ENCODE peak calls at places on chromosome 2, in four cellular contexts. I is fibroblast of lung, H is A549, X is HFFc6. J is an unnamed sample.

GRCh38 chr2:120231974-120232635 is 8.9 kb upstream of the TMEM185B start:
- DNase-seq in I (no peak), H (no peak), X (no peak), J (no peak)

GRCh38 chr2:217551229-217551909 is 451.4 kb downstream of the TNS1 start:
- DNase-seq in I (peak), H (peak), X (peak), J (no peak)

GRCh38 chr2:160210599-160211138 is 10.6 kb upstream of the ITGB6 start:
- DNase-seq in I (peak), H (peak), X (no peak), J (peak)

GRCh38 chr2:98357856-98358255 is 11.6 kb downstream of the CNGA3 start:
- DNase-seq in I (no peak), H (no peak), X (no peak), J (no peak)

GRCh38 chr2:33583194-33583938 is 15.7 kb downstream of the FAM98A start:
- DNase-seq in I (no peak), H (no peak), X (peak), J (peak)

GRCh38 chr2:30628341-30628740 is 178.9 kb downstream of the CAPN13 start:
- DNase-seq in I (peak), H (no peak), X (no peak), J (no peak)

GRCh38 chr2:393711-394696 is 106.1 kb upstream of the ALKAL2 start:
- DNase-seq in I (peak), H (no peak), X (peak), J (peak)

GRCh38 chr2:118856330-118856977 is 9.0 kb upstream of the EN1 start:
- DNase-seq in I (no peak), H (no peak), X (no peak), J (no peak)

GRCh38 chr2:238921259-238921658 is 73.4 kb downstream of the TWIST2 start:
- DNase-seq in I (no peak), H (no peak), X (no peak), J (no peak)

GRCh38 chr2:39996653-39997080 is 217.6 kb upstream of the THUMPD2 start:
- DNase-seq in I (peak), H (no peak), X (peak), J (peak)

GRCh38 chr2:152228215-152228614 is 52.7 kb upstream of the STAM2 start:
- DNase-seq in I (peak), H (no peak), X (no peak), J (no peak)

GRCh38 chr2:11680181-11680900 is 10.3 kb upstream of the NTSR2 start:
- DNase-seq in I (no peak), H (no peak), X (no peak), J (no peak)

GRCh38 chr2:208222351-208222750 is 32.5 kb downstream of the IDH1 start:
- DNase-seq in I (peak), H (no peak), X (no peak), J (no peak)

GRCh38 chr2:26776195-26776594 is 9.7 kb upstream of the CENPA start:
- DNase-seq in I (no peak), H (no peak), X (no peak), J (no peak)

GRCh38 chr2:19733390-19733789 is 168.4 kb downstream of the TTC32 start:
- DNase-seq in I (no peak), H (no peak), X (no peak), J (no peak)

GRCh38 chr2:170905864-170906263 is 23.2 kb upstream of the GORASP2 start:
- DNase-seq in I (no peak), H (no peak), X (no peak), J (no peak)

GRCh38 chr2:167294031-167294774 is 405.9 kb downstream of the XIRP2 start:
- DNase-seq in I (peak), H (no peak), X (no peak), J (peak)

GRCh38 chr2:147847746-147848391 is 3.0 kb downstream of the ACVR2A start:
- DNase-seq in I (peak), H (no peak), X (no peak), J (no peak)

GRCh38 chr2:132909427-132909826 is 239.4 kb upstream of the LYPD1 start:
- DNase-seq in I (peak), H (no peak), X (no peak), J (no peak)

GRCh38 chr2:96265349-96265839 is 403 bp downstream of the TMEM127 start:
- DNase-seq in I (no peak), H (peak), X (no peak), J (peak)

GRCh38 chr2:182642328-182642727 is 73.7 kb upstream of the DNAJC10 start:
- DNase-seq in I (peak), H (peak), X (peak), J (peak)

GRCh38 chr2:232890896-232891601 is 21.0 kb downstream of the SNORC start:
- DNase-seq in I (peak), H (no peak), X (peak), J (peak)

GRCh38 chr2:111897924-111898702 is at the start of gene MERTK:
- DNase-seq in I (peak), H (peak), X (no peak), J (peak)

GRCh38 chr2:177983183-177983788 is 89.3 kb downstream of the PDE11A start:
- DNase-seq in I (peak), H (peak), X (peak), J (peak)

GRCh38 chr2:89763254-89763580 is 1071.7 kb downstream of the RPIA start:
- DNase-seq in I (no peak), H (no peak), X (no peak), J (no peak)

GRCh38 chr2:5915926-5916325 is 223.7 kb downstream of the SOX11 start:
- DNase-seq in I (peak), H (no peak), X (no peak), J (peak)

GRCh38 chr2:178479758-178480226 is 465 bp upstream of the PLEKHA3 start:
- DNase-seq in I (no peak), H (no peak), X (no peak), J (no peak)

GRCh38 chr2:166449439-166449838 is 44.6 kb downstream of the SCN7A start:
- DNase-seq in I (no peak), H (no peak), X (no peak), J (no peak)

GRCh38 chr2:224749136-224749535 is 33.0 kb upstream of the CCDC195 start:
- DNase-seq in I (no peak), H (no peak), X (no peak), J (no peak)

GRCh38 chr2:152115952-152116351 is 17.1 kb upstream of the CACNB4 start:
- DNase-seq in I (no peak), H (no peak), X (no peak), J (no peak)

GRCh38 chr2:159157361-159158045 is 129.0 kb downstream of the WDSUB1 start:
- DNase-seq in I (no peak), H (no peak), X (no peak), J (no peak)

GRCh38 chr2:158893057-158893456 is 75.4 kb upstream of the TANC1 start:
- DNase-seq in I (peak), H (no peak), X (no peak), J (no peak)

GRCh38 chr2:111972955-111973565 is 74.7 kb downstream of the MERTK start:
- DNase-seq in I (peak), H (no peak), X (no peak), J (no peak)

DNA sequence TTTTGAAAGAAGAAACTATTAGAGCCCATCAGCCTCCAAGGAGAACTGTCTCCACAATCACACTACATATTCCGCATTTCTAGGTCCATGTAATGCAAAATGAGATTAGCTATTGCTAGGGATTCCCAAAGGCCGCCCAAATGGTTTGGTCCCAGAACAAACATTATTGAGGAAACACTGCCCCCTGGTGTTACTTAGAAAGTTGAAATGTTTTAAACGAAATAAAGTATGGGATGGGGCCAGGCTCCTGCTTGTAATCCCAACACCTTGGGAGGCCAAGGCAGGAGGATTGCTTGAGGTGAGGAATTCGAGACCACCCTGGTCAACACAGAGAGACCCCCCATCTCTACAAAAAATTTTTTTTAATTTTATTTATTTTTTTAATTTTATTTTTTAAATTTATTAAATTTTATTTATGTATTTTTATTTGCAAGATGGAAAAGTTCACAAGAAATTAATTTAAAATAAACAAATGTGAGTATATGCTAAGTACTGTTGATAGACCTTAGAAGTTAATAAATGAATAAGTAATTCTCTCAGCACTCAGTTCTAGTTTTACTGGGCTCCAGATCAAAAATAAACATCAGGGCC is 5.5 kb downstream of the NHEJ1 start:
- DNase-seq in I (peak), H (peak), X (peak), J (peak)
- TF ChIP-seq CTCF in I (peak), H (peak), X (peak), J (peak)

GRCh38 chr2:241507430-241508239 is 749 bp downstream of the STK25 start:
- DNase-seq in I (peak), H (peak), X (peak), J (peak)
- TF ChIP-seq CTCF in I (no peak), H (no peak), X (peak), J (no peak)

DNA sequence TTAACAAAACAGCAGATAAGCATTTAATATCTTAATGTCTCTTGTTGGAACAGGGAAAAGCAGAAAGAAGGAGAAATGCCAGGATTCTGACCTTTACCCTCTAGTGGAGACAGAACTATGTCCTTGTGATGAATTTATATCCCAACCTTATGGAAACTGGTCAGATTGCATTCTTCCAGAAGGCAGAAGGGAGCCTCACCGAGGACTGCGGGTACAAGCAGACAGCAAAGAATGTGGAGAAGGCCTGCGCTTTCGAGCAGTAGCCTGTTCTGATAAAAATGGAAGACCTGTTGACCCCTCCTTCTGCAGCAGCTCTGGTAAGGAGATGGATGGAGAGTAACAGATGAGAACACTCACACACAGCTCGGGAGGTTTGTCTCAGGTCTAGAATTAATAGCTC is 552.7 kb upstream of the HNMT start:
- DNase-seq in I (no peak), H (no peak), X (no peak), J (no peak)
- TF ChIP-seq CTCF in I (no peak), H (no peak), X (no peak), J (no peak)

GRCh38 chr2:210713122-210713521 is 156.7 kb downstream of the CPS1 start:
- DNase-seq in I (no peak), H (no peak), X (no peak), J (no peak)
- TF ChIP-seq CTCF in I (no peak), H (no peak), X (no peak), J (no peak)

DNA sequence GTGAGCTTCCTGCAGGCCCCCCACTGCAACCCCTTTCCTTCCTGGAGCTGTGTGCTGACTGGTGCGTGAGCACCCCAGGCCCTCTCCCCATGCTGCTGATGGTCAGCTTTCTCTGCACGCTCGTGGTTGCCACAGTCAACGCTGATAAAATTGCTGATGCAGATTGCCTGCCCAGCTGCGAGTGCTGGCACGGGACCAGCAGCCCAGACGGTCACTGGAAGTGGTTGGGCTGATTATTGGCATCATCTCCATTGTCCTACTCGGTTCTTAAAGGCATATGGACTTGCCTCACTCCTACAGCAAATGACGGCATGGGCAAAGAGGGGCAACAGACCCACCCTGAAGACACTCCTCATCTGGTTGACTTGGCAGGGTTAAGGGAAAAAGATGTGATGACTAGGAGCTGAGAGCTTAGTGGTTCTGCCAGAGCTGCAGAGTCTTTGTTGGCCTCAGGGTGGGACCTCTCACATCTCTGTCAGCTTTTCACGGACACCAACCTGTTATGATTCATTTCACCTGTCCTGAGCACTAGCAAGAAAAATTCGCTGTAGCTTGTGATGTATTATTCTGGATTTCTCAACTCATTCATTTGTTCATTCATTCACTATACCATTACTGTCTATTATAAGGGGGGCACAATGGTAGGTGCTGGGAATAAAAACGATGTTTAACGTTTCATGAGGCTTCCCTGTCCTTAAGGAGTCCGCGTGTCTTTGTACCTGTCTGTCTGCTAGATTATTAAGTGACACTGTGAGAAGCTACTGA is 38.4 kb downstream of the PAX8 start:
- DNase-seq in I (peak), H (peak), X (peak), J (peak)
- TF ChIP-seq CTCF in I (no peak), H (no peak), X (peak), J (no peak)

GRCh38 chr2:236795176-236795860 is 225.7 kb downstream of the ACKR3 start:
- DNase-seq in I (no peak), H (no peak), X (no peak), J (no peak)
- TF ChIP-seq CTCF in I (no peak), H (no peak), X (no peak), J (no peak)